ENCODE peak calls at places on chromosomes 16 and 17, in five cellular contexts. T is K562, S is GM12878, N is H1, R is HepG2. Z is an unnamed sample.

GRCh38 chr17:42782402-42783061 is 2.1 kb downstream of the WNK4 start:
- DNase-seq in T (no peak), S (no peak), N (no peak), R (peak; percentile 52), Z (no peak)

GRCh38 chr16:86300746-86301480 is 209.4 kb upstream of the FOXF1 start:
- DNase-seq in T (peak; percentile 43), S (no peak), N (no peak), R (no peak), Z (no peak)

GRCh38 chr17:62727916-62728672 is 80.0 kb downstream of the MARCHF10 start:
- DNase-seq in T (no peak), S (no peak), N (no peak), R (no peak), Z (no peak)

GRCh38 chr16:3431779-3432219 is 11.5 kb downstream of the ZNF597 start:
- DNase-seq in T (peak; percentile 62), S (no peak), N (no peak), R (no peak), Z (no peak)

GRCh38 chr17:60720763-60721531 is 43.3 kb downstream of the BCAS3 start:
- DNase-seq in T (peak; percentile 50), S (peak; percentile 24), N (peak; percentile 45), R (peak; percentile 64), Z (peak; percentile 60)

GRCh38 chr17:80497726-80498241 is 21.4 kb upstream of the NPTX1 start:
- DNase-seq in T (no peak), S (no peak), N (no peak), R (no peak), Z (no peak)

GRCh38 chr16:57385083-57385482 is 12.8 kb downstream of the CX3CL1 start:
- DNase-seq in T (no peak), S (no peak), N (no peak), R (no peak), Z (no peak)

GRCh38 chr17:73096201-73096600 is 3.7 kb upstream of the SLC39A11 start:
- DNase-seq in T (no peak), S (no peak), N (no peak), R (no peak), Z (no peak)

GRCh38 chr17:78127888-78128615 is 503 bp downstream of the TMC6 start:
- DNase-seq in T (peak; percentile 80), S (no peak), N (no peak), R (peak; percentile 45), Z (no peak)

GRCh38 chr17:73758245-73758644 is 114.0 kb upstream of the SDK2 start:
- DNase-seq in T (no peak), S (no peak), N (no peak), R (no peak), Z (no peak)

GRCh38 chr17:8018436-8018835 is 16.0 kb downstream of the GUCY2D start:
- DNase-seq in T (no peak), S (no peak), N (no peak), R (no peak), Z (no peak)

GRCh38 chr16:89364603-89365002 is 125.8 kb downstream of the ANKRD11 start:
- DNase-seq in T (no peak), S (no peak), N (no peak), R (no peak), Z (no peak)

GRCh38 chr17:36933174-36934143 is 3.8 kb upstream of the LHX1 start:
- DNase-seq in T (no peak), S (no peak), N (no peak), R (no peak), Z (no peak)

GRCh38 chr17:45087496-45087975 is 26.4 kb downstream of the NMT1 start:
- DNase-seq in T (no peak), S (no peak), N (no peak), R (no peak), Z (no peak)

GRCh38 chr17:48547839-48548686 is 3.2 kb upstream of the HOXB2 start:
- DNase-seq in T (peak; percentile 82), S (no peak), N (no peak), R (no peak), Z (no peak)

DNA sequence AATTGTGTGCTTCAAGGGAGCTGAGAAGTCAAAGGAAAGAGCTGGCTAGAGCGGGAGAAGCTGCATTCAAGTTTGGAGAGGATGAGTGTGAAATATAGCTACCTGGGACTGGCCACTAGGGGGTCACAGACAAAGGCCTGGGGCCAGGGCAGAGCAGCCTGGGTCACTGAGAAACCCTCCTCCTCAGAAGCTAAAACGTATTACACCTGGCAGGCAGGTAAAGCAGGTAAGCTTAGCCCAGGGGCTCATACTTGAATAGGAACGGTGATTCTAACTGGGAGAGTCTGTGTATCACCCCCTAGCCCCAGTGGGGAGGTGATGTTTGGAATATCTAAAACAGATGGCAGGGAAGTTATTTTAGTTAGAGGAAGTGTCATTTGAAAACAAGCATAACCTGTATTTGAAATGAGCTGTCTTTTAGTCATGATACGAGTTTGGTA is 6.8 kb downstream of the KRT37 start:
- DNase-seq in T (peak; percentile 59), S (no peak), N (peak; percentile 51), R (peak; percentile 30), Z (no peak)
- TF ChIP-seq CTCF in T (peak; percentile 55), S (peak; percentile 29), N (peak; percentile 71), R (peak; percentile 58), Z (peak; percentile 73)

GRCh38 chr17:34499576-34499975 is 79.8 kb upstream of the TMEM132E start:
- DNase-seq in T (peak; percentile 14), S (no peak), N (peak; percentile 53), R (no peak), Z (no peak)
- TF ChIP-seq SRF in T (no peak), S (no peak), N (no peak), R (no peak), Z (no peak)

GRCh38 chr17:40192961-40193360 is 15.7 kb downstream of the RAPGEFL1 start:
- DNase-seq in T (no peak), S (no peak), N (no peak), R (no peak), Z (no peak)

GRCh38 chr17:40198576-40198975 is 20.5 kb upstream of the WIPF2 start:
- DNase-seq in T (no peak), S (no peak), N (no peak), R (no peak), Z (no peak)

GRCh38 chr17:40190197-40191021 is 13.1 kb downstream of the RAPGEFL1 start:
- DNase-seq in T (no peak), S (no peak), N (peak; percentile 78), R (peak; percentile 59), Z (no peak)

GRCh38 chr17:40191237-40192208 is 14.3 kb downstream of the RAPGEFL1 start:
- DNase-seq in T (peak; percentile 80), S (peak; percentile 30), N (peak; percentile 87), R (peak; percentile 71), Z (peak; percentile 43)

GRCh38 chr17:40194821-40195220 is 17.6 kb downstream of the RAPGEFL1 start:
- DNase-seq in T (no peak), S (no peak), N (no peak), R (no peak), Z (no peak)
- H3K4me3 ChIP-seq in T (no peak overlapping the region), S (no peak overlapping the region), N (no peak overlapping the region), R (no peak overlapping the region), Z (no peak overlapping the region)

GRCh38 chr17:66523378-66524174 is 221.2 kb downstream of the PRKCA start:
- DNase-seq in T (no peak), S (no peak), N (no peak), R (no peak), Z (no peak)
- TF ChIP-seq CTCF in T (no peak), S (no peak), N (no peak), R (no peak), Z (no peak)

DNA sequence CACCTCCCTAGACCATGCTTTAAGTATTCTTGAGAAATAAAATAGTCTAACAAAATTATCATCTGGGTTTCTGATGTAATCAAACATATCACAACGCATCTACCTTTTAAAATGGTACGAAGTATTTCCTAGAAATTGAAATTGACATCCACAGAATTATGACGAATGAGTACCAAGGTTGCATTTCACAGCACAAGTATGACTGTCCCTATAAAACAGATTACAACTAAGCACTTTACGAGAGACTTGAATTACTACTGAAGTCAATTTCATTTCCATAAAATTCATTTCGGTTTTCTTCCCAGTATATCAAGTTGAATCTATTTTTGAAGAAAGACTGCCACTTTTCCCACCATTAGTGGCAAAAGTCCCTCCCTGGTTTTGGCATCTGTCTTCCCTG is 29.0 kb downstream of the DNAH9 start:
- DNase-seq in T (no peak), S (no peak), N (no peak), R (no peak), Z (no peak)
- TF ChIP-seq SRF in T (no peak), S (no peak), N (no peak), R (no peak), Z (no peak)

DNA sequence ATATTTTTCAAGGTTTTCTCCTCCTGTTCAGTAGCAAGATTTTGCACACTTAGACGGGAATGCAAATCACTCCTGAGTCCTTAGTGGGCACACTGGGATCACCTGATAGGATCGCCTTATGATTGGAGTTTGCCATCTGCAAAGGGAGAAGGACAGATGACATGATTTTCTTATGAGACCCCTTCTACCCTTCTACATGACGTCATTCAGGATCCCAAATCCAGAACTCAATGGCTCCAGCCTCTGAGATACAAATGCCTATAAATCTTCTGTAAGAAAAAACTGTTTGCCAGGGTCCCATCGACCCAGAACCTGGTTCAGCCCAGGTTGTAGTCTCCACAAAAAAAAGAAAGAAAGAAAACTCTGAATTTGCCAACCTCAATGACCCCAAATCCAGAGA is 6.9 kb downstream of the ZNF423 start:
- DNase-seq in T (no peak), S (no peak), N (no peak), R (no peak), Z (no peak)
- H3K4me3 ChIP-seq in T (no peak overlapping the region), S (no peak overlapping the region), N (no peak overlapping the region), R (no peak overlapping the region), Z (no peak overlapping the region)

Z was measured in HCT116.